ENCODE peak calls at places on chromosomes 13 and 19, in eight cellular contexts. Z is mesendoderm; R is amygdala; L is nephron progenitor cell; W is stromal cell of bone marrow; V is NB4; P is COR-L47; N is stimulated activated CD8-positive, alpha-beta memory T cell treated with anti-CD3 and anti-CD28 coated beads, Interleukin-15, amount 100 ng/mL, for 4 hours. F is an unnamed sample.

GRCh38 chr13:36815069-36815468 is 4.0 kb upstream of the RFXAP start:
- DNase-seq in Z (peak), R (no peak), L (no peak), W (no peak), V (peak), P (no peak), N (no peak), F (no peak)

GRCh38 chr13:40496035-40496810 is 170.2 kb downstream of the FOXO1 start:
- DNase-seq in Z (peak), R (no peak), L (no peak), W (no peak), V (no peak), P (no peak), N (no peak), F (no peak)

GRCh38 chr19:4555657-4556561 is 3.6 kb downstream of the SEMA6B start:
- DNase-seq in Z (peak), R (no peak), L (peak), W (no peak), V (peak), P (no peak), N (no peak), F (no peak)

GRCh38 chr19:41578886-41579285 is 2.9 kb downstream of the CEACAM21 start:
- DNase-seq in Z (no peak), R (no peak), L (no peak), W (no peak), V (no peak), P (no peak), N (no peak), F (no peak)

GRCh38 chr13:95247857-95248256 is 53.4 kb downstream of the ABCC4 start:
- DNase-seq in Z (no peak), R (no peak), L (no peak), W (no peak), V (no peak), P (no peak), N (no peak), F (no peak)

GRCh38 chr13:114226088-114226487 is 8.6 kb upstream of the CDC16 start:
- DNase-seq in Z (no peak), R (no peak), L (no peak), W (no peak), V (peak), P (no peak), N (no peak), F (no peak)

GRCh38 chr19:58544591-58545285 is 874 bp downstream of the TRIM28 start:
- DNase-seq in Z (peak), R (no peak), L (peak), W (peak), V (no peak), P (no peak), N (no peak), F (no peak)

GRCh38 chr19:11931051-11931450 is 6.1 kb downstream of the ZNF700 start:
- DNase-seq in Z (no peak), R (no peak), L (no peak), W (peak), V (no peak), P (no peak), N (no peak), F (no peak)

GRCh38 chr19:34926685-34927375 is at the start of gene ZNF30:
- DNase-seq in Z (peak), R (peak), L (peak), W (peak), V (peak), P (peak), N (peak), F (peak)

GRCh38 chr13:112983428-112984196 is 14.6 kb downstream of the MCF2L start:
- DNase-seq in Z (no peak), R (no peak), L (no peak), W (no peak), V (no peak), P (no peak), N (no peak), F (no peak)

GRCh38 chr13:20832861-20833260 is 59.1 kb upstream of the EEF1AKMT1 start:
- DNase-seq in Z (no peak), R (no peak), L (no peak), W (no peak), V (no peak), P (no peak), N (no peak), F (no peak)

GRCh38 chr19:31312629-31313244 is 36.5 kb downstream of the TSHZ3 start:
- DNase-seq in Z (no peak), R (no peak), L (no peak), W (no peak), V (no peak), P (no peak), N (no peak), F (no peak)

GRCh38 chr13:89465366-89465765 is 1794.2 kb downstream of the SLITRK5 start:
- DNase-seq in Z (no peak), R (no peak), L (no peak), W (peak), V (no peak), P (no peak), N (no peak), F (no peak)

GRCh38 chr19:17510220-17510993 is 1.0 kb upstream of the PGLS start:
- DNase-seq in Z (no peak), R (no peak), L (no peak), W (no peak), V (peak), P (no peak), N (no peak), F (no peak)

GRCh38 chr13:49367640-49368431 is 76.0 kb downstream of the CAB39L start:
- DNase-seq in Z (peak), R (no peak), L (no peak), W (no peak), V (no peak), P (no peak), N (no peak), F (no peak)

GRCh38 chr13:96214804-96215445 is 125.0 kb downstream of the HS6ST3 start:
- DNase-seq in Z (peak), R (no peak), L (no peak), W (no peak), V (peak), P (no peak), N (no peak), F (no peak)

GRCh38 chr19:53885036-53885435 is 3.0 kb downstream of the PRKCG start:
- DNase-seq in Z (no peak), R (no peak), L (no peak), W (no peak), V (no peak), P (no peak), N (no peak), F (no peak)

GRCh38 chr13:54687173-54687572 is 1658.6 kb downstream of the OLFM4 start:
- DNase-seq in Z (no peak), R (no peak), L (no peak), W (no peak), V (no peak), P (no peak), N (no peak), F (no peak)

GRCh38 chr19:29524912-29525870 is 603 bp upstream of the VSTM2B start:
- DNase-seq in Z (peak), R (no peak), L (peak), W (no peak), V (no peak), P (no peak), N (no peak), F (no peak)

GRCh38 chr13:98575009-98575866 is 1.7 kb downstream of the STK24 start:
- DNase-seq in Z (peak), R (no peak), L (no peak), W (no peak), V (no peak), P (no peak), N (no peak), F (no peak)

GRCh38 chr19:2503521-2504109 is 27.7 kb downstream of the GADD45B start:
- DNase-seq in Z (peak), R (no peak), L (no peak), W (peak), V (peak), P (no peak), N (peak), F (peak)

GRCh38 chr19:16834747-16835146 is 5.5 kb downstream of the SIN3B start:
- DNase-seq in Z (no peak), R (no peak), L (no peak), W (no peak), V (no peak), P (no peak), N (no peak), F (no peak)

GRCh38 chr19:2246801-2247361 is 2.2 kb upstream of the AMH start:
- DNase-seq in Z (no peak), R (peak), L (no peak), W (no peak), V (no peak), P (no peak), N (no peak), F (no peak)

GRCh38 chr13:85093808-85094207 is 705.4 kb downstream of the SLITRK6 start:
- DNase-seq in Z (peak), R (no peak), L (no peak), W (no peak), V (no peak), P (no peak), N (no peak), F (no peak)

GRCh38 chr13:56888455-56888854 is 252.3 kb upstream of the PRR20A start:
- DNase-seq in Z (no peak), R (no peak), L (no peak), W (no peak), V (no peak), P (no peak), N (no peak), F (no peak)

GRCh38 chr13:21695536-21695935 is 24.7 kb downstream of the FGF9 start:
- DNase-seq in Z (no peak), R (no peak), L (no peak), W (no peak), V (no peak), P (no peak), N (no peak), F (no peak)

GRCh38 chr19:56838930-56839664 is 1.4 kb downstream of the PEG3 start:
- DNase-seq in Z (peak), R (peak), L (no peak), W (peak), V (no peak), P (no peak), N (no peak), F (no peak)